ENCODE peak calls at places on chromosomes 2 and 18, in four cellular contexts. N is A172; O is COR-L47; K is activated T-cell treated with anti-CD3 and anti-CD28 coated beads, Interleukin-2, amount 50 U/mL, for 1 hour. A is an unnamed sample.

GRCh38 chr2:230664128-230664527 is 48.5 kb upstream of the CAB39 start:
- DNase-seq in N (no peak), O (no peak), K (no peak), A (no peak)

GRCh38 chr18:50231621-50232020 is 34.7 kb downstream of the CFAP53 start:
- DNase-seq in N (no peak), O (no peak), K (no peak), A (no peak)

GRCh38 chr18:62446511-62446910 is 76.3 kb upstream of the ZCCHC2 start:
- DNase-seq in N (no peak), O (no peak), K (no peak), A (no peak)

GRCh38 chr2:217954469-217954868 is 48.3 kb downstream of the TNS1 start:
- DNase-seq in N (no peak), O (peak), K (no peak), A (peak)

GRCh38 chr2:28350196-28350595 is 42.5 kb upstream of the FOSL2 start:
- DNase-seq in N (no peak), O (no peak), K (no peak), A (no peak)

GRCh38 chr2:226766352-226767055 is 33.1 kb downstream of the IRS1 start:
- DNase-seq in N (no peak), O (no peak), K (no peak), A (no peak)

GRCh38 chr2:239159476-239159911 is 241.3 kb downstream of the HDAC4 start:
- DNase-seq in N (no peak), O (no peak), K (peak), A (peak)

GRCh38 chr2:60499082-60499429 is 54.4 kb downstream of the BCL11A start:
- DNase-seq in N (no peak), O (no peak), K (no peak), A (no peak)

GRCh38 chr2:175730025-175730424 is 272.0 kb downstream of the LNPK start:
- DNase-seq in N (no peak), O (no peak), K (no peak), A (no peak)

A was measured in Peyer's patch.